ENCODE peak calls at places on chromosomes 2 and 18, in four cellular contexts. S is H1, Y is HepG2, G is SK-N-SH. C is an unnamed sample.

GRCh38 chr2:44943031-44943692 is 1.7 kb downstream of the SIX3 start:
- DNase-seq in S (no peak), Y (no peak), G (peak), C (no peak)

GRCh38 chr2:199946836-199947235 is 8.5 kb downstream of the TYW5 start:
- DNase-seq in S (no peak), Y (no peak), G (no peak), C (no peak)

GRCh38 chr2:86308356-86308755 is 29.1 kb downstream of the REEP1 start:
- DNase-seq in S (no peak), Y (no peak), G (no peak), C (no peak)

GRCh38 chr2:20612835-20613341 is 38.0 kb downstream of the HS1BP3 start:
- DNase-seq in S (no peak), Y (no peak), G (no peak), C (no peak)

GRCh38 chr2:198273670-198274069 is 469.3 kb downstream of the PLCL1 start:
- DNase-seq in S (no peak), Y (no peak), G (no peak), C (no peak)

GRCh38 chr18:30044496-30044895 is 998.0 kb downstream of the DSC3 start:
- DNase-seq in S (no peak), Y (no peak), G (no peak), C (no peak)

GRCh38 chr2:98729652-98730051 is 1.3 kb downstream of the MGAT4A start:
- DNase-seq in S (no peak), Y (no peak), G (no peak), C (no peak)

GRCh38 chr2:120596990-120597594 is 138.6 kb upstream of the GLI2 start:
- DNase-seq in S (no peak), Y (no peak), G (no peak), C (no peak)

GRCh38 chr2:9379372-9379725 is 44.0 kb downstream of the ITGB1BP1 start:
- DNase-seq in S (no peak), Y (no peak), G (no peak), C (no peak)

GRCh38 chr2:75022516-75022915 is 64.1 kb downstream of the POLE4 start:
- DNase-seq in S (no peak), Y (no peak), G (no peak), C (no peak)

GRCh38 chr2:201127570-201127969 is 11.6 kb downstream of the CFLAR start:
- DNase-seq in S (no peak), Y (no peak), G (no peak), C (no peak)

GRCh38 chr18:51430538-51430937 is 233.1 kb upstream of the MEX3C start:
- DNase-seq in S (no peak), Y (no peak), G (no peak), C (no peak)

GRCh38 chr2:96353606-96354095 is 18.1 kb downstream of the NCAPH start:
- DNase-seq in S (no peak), Y (no peak), G (no peak), C (no peak)

GRCh38 chr2:24912523-24912922 is 7.5 kb downstream of the ADCY3 start:
- DNase-seq in S (no peak), Y (no peak), G (no peak), C (no peak)

GRCh38 chr2:30771200-30771599 is 36.0 kb downstream of the CAPN13 start:
- DNase-seq in S (peak), Y (no peak), G (peak), C (no peak)

GRCh38 chr18:67104700-67105284 is 411.7 kb downstream of the DSEL start:
- DNase-seq in S (peak), Y (peak), G (peak), C (no peak)

GRCh38 chr2:145563752-145564615 is 1044.1 kb upstream of the ZEB2 start:
- DNase-seq in S (no peak), Y (no peak), G (no peak), C (no peak)

GRCh38 chr2:122804494-122804893 is 1049.0 kb downstream of the TSN start:
- DNase-seq in S (no peak), Y (no peak), G (no peak), C (no peak)

GRCh38 chr2:241771286-241772062 is 5.1 kb upstream of the GAL3ST2 start:
- DNase-seq in S (peak), Y (peak), G (peak), C (no peak)

GRCh38 chr2:240205348-240205747 is 64.9 kb upstream of the OTOS start:
- DNase-seq in S (peak), Y (no peak), G (no peak), C (no peak)

GRCh38 chr18:24249716-24250115 is 110.9 kb downstream of the CABYR start:
- DNase-seq in S (no peak), Y (no peak), G (no peak), C (no peak)

GRCh38 chr2:234258562-234259141 is 208.2 kb downstream of the SPP2 start:
- DNase-seq in S (no peak), Y (no peak), G (no peak), C (no peak)

GRCh38 chr2:239772721-239773120 is 252.4 kb downstream of the NDUFA10 start:
- DNase-seq in S (no peak), Y (no peak), G (no peak), C (no peak)

GRCh38 chr18:42473611-42474010 is 518.6 kb downstream of the PIK3C3 start:
- DNase-seq in S (no peak), Y (no peak), G (no peak), C (no peak)

DNA sequence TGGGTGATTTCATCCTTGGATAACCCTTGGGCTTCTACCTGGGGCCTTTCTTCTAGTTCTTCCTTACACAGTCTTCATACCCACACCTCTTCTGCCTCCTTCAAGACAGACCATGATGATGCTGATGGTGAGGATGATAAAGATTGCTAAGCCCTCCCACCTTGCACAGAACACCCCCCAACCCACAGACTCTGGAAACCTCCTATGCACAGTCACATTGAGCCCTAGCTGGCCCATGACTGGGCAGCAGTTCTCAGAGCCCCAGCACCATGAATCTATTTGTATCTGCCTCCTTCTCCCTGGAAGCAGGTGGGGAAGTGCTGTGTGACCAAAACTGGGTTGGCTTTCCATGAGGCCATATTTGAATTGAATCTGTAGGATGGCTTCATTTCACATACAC is 99.8 kb downstream of the EN1 start:
- DNase-seq in S (no peak), Y (no peak), G (no peak), C (no peak)
- TF ChIP-seq TCF12 in S (no peak), Y (no peak), G (no peak), C (no peak)

GRCh38 chr2:108909275-108909823 is 79.7 kb downstream of the EDAR start:
- DNase-seq in S (peak), Y (no peak), G (peak), C (no peak)
- TF ChIP-seq TCF12 in S (no peak), Y (no peak), G (no peak), C (no peak)

DNA sequence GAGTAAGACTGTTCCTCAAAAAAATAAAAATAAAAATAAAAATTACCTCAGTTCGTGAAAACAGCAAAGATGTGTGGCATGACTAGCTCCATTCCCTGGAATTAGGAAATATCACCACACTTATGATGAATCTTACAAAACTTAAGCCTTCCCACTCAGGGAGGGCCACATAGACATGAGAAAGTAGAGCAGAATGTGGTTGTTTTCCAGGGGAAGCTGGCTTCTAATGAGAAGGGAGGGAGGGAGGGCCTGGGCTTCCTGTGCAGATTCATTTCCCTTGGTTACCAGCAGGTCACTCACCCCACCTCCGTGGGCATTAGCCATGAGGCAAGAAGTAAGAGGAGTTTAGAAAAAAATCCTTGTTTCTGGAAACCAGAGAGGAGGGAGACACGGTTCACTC is 95.9 kb upstream of the RMDN2 start:
- DNase-seq in S (no peak), Y (no peak), G (no peak), C (no peak)
- TF ChIP-seq TCF12 in S (no peak), Y (no peak), G (peak), C (no peak)

DNA sequence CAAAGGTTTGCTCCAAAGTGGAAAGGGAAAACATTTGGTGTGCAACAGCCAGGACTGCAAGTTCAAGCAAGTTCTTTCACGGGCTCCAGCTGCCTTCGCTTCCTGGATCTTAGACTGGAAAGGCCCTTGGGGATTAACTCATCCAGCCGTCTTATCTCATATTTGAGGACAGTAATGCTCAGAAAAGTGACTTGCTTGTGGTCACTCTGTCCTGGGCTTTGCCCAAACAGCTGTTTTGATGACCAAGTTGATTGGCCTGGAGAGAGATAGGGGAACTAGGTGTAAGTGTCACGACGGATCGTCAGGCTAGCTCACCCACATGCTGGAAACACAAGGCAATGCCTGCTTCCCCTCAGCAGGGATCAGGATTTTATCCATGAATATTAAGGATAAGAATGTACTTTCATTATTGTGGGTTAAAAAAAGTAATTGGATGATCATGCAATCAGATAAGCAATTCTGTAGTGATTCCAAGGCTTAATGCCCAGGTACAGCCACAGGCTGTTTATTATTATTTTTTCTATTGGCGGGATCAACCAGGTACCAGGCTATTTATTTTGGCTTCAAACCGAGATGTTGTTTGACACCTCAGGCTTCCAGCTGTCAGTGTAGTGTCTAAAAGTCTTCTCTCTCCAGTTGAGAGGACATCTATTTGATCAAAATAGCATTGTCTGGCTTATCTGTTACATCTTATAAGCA is 162.5 kb upstream of the EPAS1 start:
- DNase-seq in S (no peak), Y (no peak), G (no peak), C (no peak)
- TF ChIP-seq TCF12 in S (no peak), Y (no peak), G (no peak), C (no peak)

GRCh38 chr2:65532318-65532717 is 99.9 kb upstream of the SPRED2 start:
- DNase-seq in S (no peak), Y (no peak), G (no peak), C (no peak)

GRCh38 chr2:65529419-65529818 is 97.0 kb upstream of the SPRED2 start:
- DNase-seq in S (no peak), Y (no peak), G (peak), C (no peak)

GRCh38 chr2:65527451-65528240 is 95.2 kb upstream of the SPRED2 start:
- DNase-seq in S (no peak), Y (peak), G (no peak), C (no peak)

GRCh38 chr2:65530547-65531320 is 98.3 kb upstream of the SPRED2 start:
- DNase-seq in S (no peak), Y (no peak), G (peak), C (no peak)

GRCh38 chr2:65528241-65528574 is 95.8 kb upstream of the SPRED2 start:
- DNase-seq in S (no peak), Y (no peak), G (no peak), C (no peak)
- TF ChIP-seq TCF12 in S (no peak), Y (no peak), G (no peak), C (no peak)

GRCh38 chr2:43000242-43001054 is 208.1 kb upstream of the HAAO start:
- DNase-seq in S (no peak), Y (peak), G (peak), C (no peak)

GRCh38 chr2:42998721-42999120 is 206.3 kb upstream of the HAAO start:
- DNase-seq in S (no peak), Y (no peak), G (no peak), C (no peak)

GRCh38 chr2:43001055-43001378 is 208.6 kb upstream of the HAAO start:
- DNase-seq in S (no peak), Y (no peak), G (no peak), C (no peak)

GRCh38 chr2:42999391-42999811 is 207.0 kb upstream of the HAAO start:
- DNase-seq in S (no peak), Y (peak), G (peak), C (no peak)

DNA sequence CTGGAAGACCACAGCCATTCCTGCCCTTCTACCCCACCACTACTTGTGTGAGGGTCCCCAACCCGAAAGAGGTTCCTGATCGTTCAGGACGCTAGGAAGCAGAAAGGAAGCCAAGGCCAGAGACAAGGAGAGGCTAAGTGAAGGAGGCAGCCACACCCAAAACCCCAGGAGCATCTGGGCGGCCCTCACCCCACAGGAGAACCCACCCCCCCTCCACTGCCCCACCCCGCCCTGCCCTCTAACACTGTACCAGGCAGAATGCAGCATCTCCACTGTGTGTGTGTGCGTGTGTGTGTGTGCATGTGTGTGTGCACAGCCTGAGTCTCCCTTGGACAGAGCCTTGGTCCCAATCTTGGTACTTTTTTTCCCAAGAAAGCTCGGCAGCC is 207.5 kb upstream of the HAAO start:
- DNase-seq in S (no peak), Y (no peak), G (peak), C (no peak)
- TF ChIP-seq TCF12 in S (no peak), Y (no peak), G (no peak), C (no peak)